ENCODE peak calls at places on chromosomes 5 and 9, in ten cellular contexts. N is GM23338; C is WERI-Rb-1; B is PC-3; R is breast epithelium; Z is neural progenitor cell; I is HCT116; K is CD4-positive, alpha-beta T cell; S is transverse colon; A is right atrium auricular region. G is an unnamed sample.

GRCh38 chr9:37083654-37084053 is 36.7 kb upstream of the ZCCHC7 start:
- DNase-seq in N (no peak), C (no peak), B (no peak), R (no peak), Z (no peak), I (no peak), K (no peak), S (no peak), A (no peak), G (no peak)

GRCh38 chr5:142798099-142798768 is 28.1 kb downstream of the ARHGAP26 start:
- DNase-seq in N (no peak), C (no peak), B (no peak), R (no peak), Z (no peak), I (no peak), K (peak), S (no peak), A (no peak), G (peak)

GRCh38 chr5:160280384-160281090 is 31.8 kb downstream of the CCNJL start:
- DNase-seq in N (no peak), C (no peak), B (no peak), R (no peak), Z (no peak), I (no peak), K (no peak), S (peak), A (no peak), G (no peak)

GRCh38 chr5:133366438-133366837 is 245.9 kb downstream of the FSTL4 start:
- DNase-seq in N (no peak), C (no peak), B (peak), R (no peak), Z (no peak), I (no peak), K (no peak), S (no peak), A (peak), G (no peak)

GRCh38 chr5:178069909-178070308 is 43.4 kb upstream of the N4BP3 start:
- DNase-seq in N (peak), C (peak), B (peak), R (no peak), Z (peak), I (peak), K (no peak), S (peak), A (no peak), G (no peak)

GRCh38 chr5:108372369-108372768 is 9.5 kb downstream of the FBXL17 start:
- DNase-seq in N (peak), C (no peak), B (no peak), R (no peak), Z (no peak), I (no peak), K (no peak), S (no peak), A (no peak), G (no peak)

GRCh38 chr5:176796411-176796810 is 13.9 kb upstream of the UNC5A start:
- DNase-seq in N (no peak), C (no peak), B (peak), R (no peak), Z (no peak), I (no peak), K (no peak), S (no peak), A (no peak), G (no peak)

GRCh38 chr9:86602715-86603114 is 248.5 kb upstream of the TUT7 start:
- DNase-seq in N (no peak), C (no peak), B (no peak), R (no peak), Z (no peak), I (no peak), K (no peak), S (no peak), A (no peak), G (no peak)

GRCh38 chr9:68678430-68678829 is 26.6 kb upstream of the PIP5K1B start:
- DNase-seq in N (peak), C (peak), B (peak), R (no peak), Z (peak), I (peak), K (no peak), S (peak), A (no peak), G (no peak)

GRCh38 chr5:78005021-78005785 is 229.1 kb upstream of the TBCA start:
- DNase-seq in N (no peak), C (no peak), B (peak), R (no peak), Z (peak), I (no peak), K (no peak), S (no peak), A (no peak), G (no peak)

GRCh38 chr5:160461378-160461777 is 39.7 kb downstream of the PTTG1 start:
- DNase-seq in N (no peak), C (no peak), B (no peak), R (no peak), Z (no peak), I (no peak), K (no peak), S (no peak), A (no peak), G (no peak)

GRCh38 chr9:136949239-136949816 is 2.7 kb upstream of the LCN12 start:
- DNase-seq in N (peak), C (no peak), B (no peak), R (no peak), Z (peak), I (no peak), K (peak), S (no peak), A (no peak), G (no peak)

GRCh38 chr5:14913141-14913540 is 41.6 kb upstream of the ANKH start:
- DNase-seq in N (no peak), C (no peak), B (no peak), R (no peak), Z (no peak), I (no peak), K (no peak), S (no peak), A (no peak), G (no peak)

GRCh38 chr9:133752739-133753446 is 14.7 kb upstream of the SARDH start:
- DNase-seq in N (no peak), C (no peak), B (no peak), R (no peak), Z (no peak), I (no peak), K (no peak), S (no peak), A (no peak), G (no peak)

GRCh38 chr5:147092044-147092443 is 142.8 kb upstream of the STK32A start:
- DNase-seq in N (no peak), C (no peak), B (no peak), R (no peak), Z (no peak), I (no peak), K (no peak), S (no peak), A (no peak), G (no peak)

GRCh38 chr9:76676857-76677256 is 87.4 kb upstream of the PCA3 start:
- DNase-seq in N (no peak), C (no peak), B (no peak), R (no peak), Z (no peak), I (no peak), K (no peak), S (no peak), A (no peak), G (no peak)

GRCh38 chr9:128624566-128624965 is 32.1 kb downstream of the DYNC2I2 start:
- DNase-seq in N (no peak), C (no peak), B (no peak), R (no peak), Z (no peak), I (no peak), K (no peak), S (no peak), A (no peak), G (no peak)

GRCh38 chr5:102531506-102531905 is 32.7 kb upstream of the SLCO6A1 start:
- DNase-seq in N (peak), C (no peak), B (no peak), R (no peak), Z (no peak), I (no peak), K (no peak), S (no peak), A (no peak), G (no peak)
- TF ChIP-seq CTCF in N (no peak), C (no peak), B (no peak), R (no peak), Z (no peak), I (no peak), K (no peak), S (no peak), A (no peak), G (no peak)

GRCh38 chr5:61632064-61632463 is 300.0 kb downstream of the ZSWIM6 start:
- DNase-seq in N (no peak), C (no peak), B (no peak), R (no peak), Z (no peak), I (no peak), K (no peak), S (no peak), A (no peak), G (no peak)
- H3K27ac ChIP-seq in N (no peak), C (no peak), B (no peak), R (peak), Z (no peak), I (no peak), K (no peak), S (peak), A (peak), G (no peak)

DNA sequence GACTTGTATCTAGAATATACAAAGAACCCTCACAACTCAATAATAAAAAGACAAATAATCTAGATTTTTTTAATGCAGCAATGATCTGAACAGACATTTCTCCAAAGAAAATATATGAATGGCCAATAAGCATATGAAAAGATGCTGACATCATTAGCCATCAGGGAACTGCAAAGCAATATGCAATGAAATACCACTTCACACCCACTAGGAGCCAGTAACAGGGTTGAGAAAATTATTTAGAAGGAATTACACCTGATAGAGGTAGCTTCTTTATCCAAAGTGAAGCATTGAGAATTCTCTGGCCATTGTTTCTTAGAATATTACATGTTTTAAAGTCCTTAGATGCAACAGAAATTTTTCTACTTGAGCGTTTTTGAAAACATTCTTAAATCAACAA is 316.9 kb downstream of the KCNN2 start:
- DNase-seq in N (peak), C (no peak), B (no peak), R (no peak), Z (no peak), I (no peak), K (no peak), S (no peak), A (no peak), G (no peak)
- TF ChIP-seq CTCF in N (no peak), C (no peak), B (no peak), R (no peak), Z (no peak), I (no peak), K (no peak), S (no peak), A (peak), G (no peak)

GRCh38 chr5:138914338-138914737 is 39.2 kb upstream of the LRRTM2 start:
- DNase-seq in N (no peak), C (no peak), B (no peak), R (no peak), Z (no peak), I (no peak), K (no peak), S (no peak), A (no peak), G (no peak)
- H3K27ac ChIP-seq in N (no peak), C (no peak), B (no peak), R (no peak), Z (no peak), I (no peak), K (no peak), S (no peak), A (peak), G (no peak)

GRCh38 chr9:121599872-121600585 is 51.4 kb upstream of the DAB2IP start:
- DNase-seq in N (peak), C (peak), B (no peak), R (peak), Z (peak), I (no peak), K (no peak), S (no peak), A (no peak), G (no peak)
- TF ChIP-seq CTCF in N (peak), C (peak), B (no peak), R (no peak), Z (peak), I (no peak), K (no peak), S (no peak), A (no peak), G (no peak)

DNA sequence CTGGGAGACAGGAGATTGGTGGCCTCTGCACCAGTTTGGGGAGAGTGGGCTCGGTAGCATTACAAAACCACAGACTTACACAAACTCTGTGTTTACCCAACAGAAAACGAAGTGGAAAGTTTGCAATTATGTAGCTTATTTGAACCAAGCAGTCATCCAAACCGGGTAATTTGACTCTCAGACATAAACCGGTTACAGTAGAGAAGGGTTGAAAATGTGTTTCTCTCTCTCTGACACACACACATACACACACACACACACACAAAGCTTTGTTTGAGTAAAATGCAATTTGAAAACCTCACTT is 97.1 kb upstream of the ZNF608 start:
- DNase-seq in N (no peak), C (no peak), B (no peak), R (no peak), Z (no peak), I (no peak), K (no peak), S (no peak), A (no peak), G (no peak)
- H3K27ac ChIP-seq in N (no peak), C (no peak), B (no peak), R (no peak), Z (no peak), I (no peak), K (no peak), S (no peak), A (no peak), G (no peak)

DNA sequence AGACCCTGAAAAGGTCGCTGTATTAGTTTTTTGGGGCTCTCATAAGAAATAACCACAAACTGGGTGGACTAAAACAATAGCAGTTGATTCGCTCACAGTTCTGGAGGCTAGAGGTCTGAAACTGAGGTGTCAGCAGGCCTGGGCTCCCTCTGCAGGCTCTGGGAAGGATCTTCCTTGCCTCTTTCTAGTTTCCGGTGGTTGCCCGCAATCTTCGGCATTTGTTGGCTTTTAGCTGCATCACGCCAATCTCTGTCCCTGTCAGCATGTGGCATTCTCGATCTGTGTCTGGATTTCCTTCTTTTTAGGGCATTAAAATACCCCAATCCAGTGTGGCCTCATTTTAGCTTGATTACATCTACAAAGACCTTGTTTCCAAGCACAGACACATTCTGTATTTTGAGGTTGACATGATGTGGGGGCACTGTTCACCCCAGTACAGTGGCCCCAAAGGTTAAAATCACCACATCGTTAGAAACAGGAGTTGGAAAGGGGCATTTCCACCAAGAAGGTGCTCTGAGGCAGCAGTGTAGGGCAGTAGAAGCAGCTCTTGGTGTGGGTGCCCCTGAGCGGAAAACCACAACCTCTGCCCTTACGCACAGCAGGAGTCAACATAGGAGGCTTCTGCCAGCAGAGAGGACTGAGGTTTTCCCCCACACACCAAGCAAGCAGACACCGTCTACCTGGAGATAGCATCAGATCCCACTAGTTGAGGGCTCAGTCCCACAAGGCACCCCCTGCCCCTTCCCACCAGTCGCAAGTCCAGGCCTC is 13.5 kb downstream of the ZNF79 start:
- DNase-seq in N (peak), C (no peak), B (no peak), R (no peak), Z (no peak), I (no peak), K (peak), S (no peak), A (no peak), G (no peak)
- TF ChIP-seq CTCF in N (peak), C (peak), B (peak), R (no peak), Z (no peak), I (no peak), K (no peak), S (no peak), A (no peak), G (no peak)